ENCODE peak calls at places on chromosomes 7 and 10, in eight cellular contexts. O is cardiac fibroblast; A is HuH-7; G is lung microvascular endothelial cell; B is fibroblast of pulmonary artery; W is stimulated activated CD8-positive, alpha-beta memory T cell treated with anti-CD3 and anti-CD28 coated beads, Interleukin-4, amount 100 ng/mL, for 24 hours; U is activated CD8-positive, alpha-beta memory T cell treated with anti-CD3 and anti-CD28 coated beads for 24 hours; D is spleen. Q is an unnamed sample.

GRCh38 chr10:127012769-127013152 is 107.5 kb downstream of the DOCK1 start:
- DNase-seq in U (no peak), A (no peak), W (no peak), O (no peak), D (no peak), G (peak), B (no peak), Q (no peak)

GRCh38 chr10:113214331-113214730 is 264.3 kb downstream of the TCF7L2 start:
- DNase-seq in A (no peak), B (no peak), G (no peak), O (no peak), U (no peak), W (no peak), D (no peak), Q (no peak)

GRCh38 chr7:130397056-130397455 is 16.8 kb downstream of the CPA1 start:
- DNase-seq in B (no peak), A (no peak), D (no peak), O (no peak), G (no peak), U (no peak), W (no peak), Q (no peak)

GRCh38 chr7:69199048-69199447 is 399.2 kb upstream of the AUTS2 start:
- DNase-seq in W (no peak), B (no peak), G (no peak), U (no peak), A (no peak), O (no peak), D (no peak), Q (no peak)

GRCh38 chr10:96271017-96271815 is at the start of gene BLNK:
- DNase-seq in D (peak), U (no peak), B (peak), G (no peak), W (no peak), A (no peak), O (no peak), Q (no peak)

GRCh38 chr10:28137907-28138880 is 139.3 kb upstream of the ODAD2 start:
- DNase-seq in W (no peak), G (peak), D (no peak), A (no peak), U (no peak), O (no peak), B (no peak), Q (peak)

GRCh38 chr10:70605153-70605552 is 2.6 kb upstream of the PRF1 start:
- DNase-seq in U (no peak), G (no peak), O (no peak), D (no peak), A (no peak), W (no peak), B (no peak), Q (no peak)

GRCh38 chr7:108211382-108212201 is 81.4 kb upstream of the LAMB4 start:
- DNase-seq in D (no peak), A (no peak), W (no peak), U (no peak), O (peak), B (peak), G (peak), Q (no peak)

GRCh38 chr10:22437620-22438588 is 92.6 kb downstream of the SPAG6 start:
- DNase-seq in O (no peak), G (no peak), A (peak), W (peak), U (no peak), D (no peak), B (peak), Q (peak)

GRCh38 chr7:91945476-91945875 is 4.8 kb downstream of the AKAP9 start:
- DNase-seq in D (no peak), G (peak), O (peak), B (peak), U (no peak), A (peak), W (no peak), Q (peak)

Q was measured in HCEC 1CT.